ENCODE peak calls at places on chromosome 1, in seven cellular contexts. One of them, this sample, is unnamed. For H3K4me1, the result is how much of the 10 kb centered on the place peaks cover.

GRCh38 chr1:96365596-96365995 is 356.0 kb upstream of the PTBP2 start:
- DNase-seq in A673: peak
- DNase-seq in adrenal gland: no peak
- DNase-seq in IMR-90: no peak
- DNase-seq in tibial nerve: no peak
- DNase-seq in astrocyte: peak
- DNase-seq in heart left ventricle: no peak
- DNase-seq in this sample: no peak

GRCh38 chr1:235953801-235954200 is 87.1 kb upstream of the LYST start:
- DNase-seq in A673: no peak
- DNase-seq in adrenal gland: no peak
- DNase-seq in IMR-90: peak
- DNase-seq in tibial nerve: no peak
- DNase-seq in astrocyte: peak
- DNase-seq in heart left ventricle: no peak
- DNase-seq in this sample: peak

GRCh38 chr1:178918328-178918727 is 47.5 kb upstream of the ANGPTL1 start:
- DNase-seq in A673: no peak
- DNase-seq in adrenal gland: no peak
- DNase-seq in IMR-90: no peak
- DNase-seq in tibial nerve: no peak
- DNase-seq in astrocyte: no peak
- DNase-seq in heart left ventricle: no peak
- DNase-seq in this sample: no peak

GRCh38 chr1:174075245-174075692 is 53.1 kb upstream of the RC3H1 start:
- DNase-seq in A673: no peak
- DNase-seq in adrenal gland: no peak
- DNase-seq in IMR-90: no peak
- DNase-seq in tibial nerve: no peak
- DNase-seq in astrocyte: no peak
- DNase-seq in heart left ventricle: no peak
- DNase-seq in this sample: no peak

GRCh38 chr1:47436979-47437517 is 796 bp upstream of the FOXD2 start:
- DNase-seq in A673: peak
- DNase-seq in adrenal gland: no peak
- DNase-seq in IMR-90: peak
- DNase-seq in tibial nerve: no peak
- DNase-seq in astrocyte: no peak
- DNase-seq in heart left ventricle: no peak
- DNase-seq in this sample: no peak

GRCh38 chr1:94727846-94728715 is 92.1 kb upstream of the SLC44A3 start:
- DNase-seq in A673: peak
- DNase-seq in adrenal gland: peak
- DNase-seq in IMR-90: peak
- DNase-seq in tibial nerve: no peak
- DNase-seq in astrocyte: peak
- DNase-seq in heart left ventricle: no peak
- DNase-seq in this sample: peak

GRCh38 chr1:45552309-45552708 is 1.7 kb downstream of the AKR1A1 start:
- DNase-seq in A673: no peak
- DNase-seq in adrenal gland: peak
- DNase-seq in IMR-90: no peak
- DNase-seq in tibial nerve: no peak
- DNase-seq in astrocyte: no peak
- DNase-seq in heart left ventricle: no peak
- DNase-seq in this sample: peak

GRCh38 chr1:163202833-163203451 is at the start of gene RGS5:
- DNase-seq in A673: peak
- DNase-seq in adrenal gland: no peak
- DNase-seq in IMR-90: peak
- DNase-seq in tibial nerve: no peak
- DNase-seq in astrocyte: peak
- DNase-seq in heart left ventricle: no peak
- DNase-seq in this sample: peak

GRCh38 chr1:15929258-15929935 is 46.5 kb downstream of the ZBTB17 start:
- DNase-seq in A673: no peak
- DNase-seq in adrenal gland: no peak
- DNase-seq in IMR-90: no peak
- DNase-seq in tibial nerve: no peak
- DNase-seq in astrocyte: no peak
- DNase-seq in heart left ventricle: no peak
- DNase-seq in this sample: no peak

GRCh38 chr1:15029786-15030185 is 123.8 kb upstream of the TMEM51 start:
- DNase-seq in A673: no peak
- DNase-seq in adrenal gland: no peak
- DNase-seq in IMR-90: no peak
- DNase-seq in tibial nerve: no peak
- DNase-seq in astrocyte: no peak
- DNase-seq in heart left ventricle: no peak
- DNase-seq in this sample: no peak

GRCh38 chr1:248622491-248623106 is 12.3 kb downstream of the OR2T11 start:
- DNase-seq in A673: peak
- DNase-seq in adrenal gland: no peak
- DNase-seq in IMR-90: peak
- DNase-seq in tibial nerve: no peak
- DNase-seq in astrocyte: peak
- DNase-seq in heart left ventricle: no peak
- DNase-seq in this sample: peak

GRCh38 chr1:232149302-232150201 is 480.4 kb downstream of the SIPA1L2 start:
- DNase-seq in A673: no peak
- DNase-seq in adrenal gland: no peak
- DNase-seq in IMR-90: peak
- DNase-seq in tibial nerve: no peak
- DNase-seq in astrocyte: peak
- DNase-seq in heart left ventricle: no peak
- DNase-seq in this sample: peak

GRCh38 chr1:53561488-53562115 is 102.4 kb downstream of the DMRTB1 start:
- DNase-seq in A673: no peak
- DNase-seq in adrenal gland: no peak
- DNase-seq in IMR-90: no peak
- DNase-seq in tibial nerve: no peak
- DNase-seq in astrocyte: no peak
- DNase-seq in heart left ventricle: no peak
- DNase-seq in this sample: no peak

GRCh38 chr1:12480748-12481362 is 137.2 kb downstream of the DHRS3 start:
- DNase-seq in A673: peak
- DNase-seq in adrenal gland: no peak
- DNase-seq in IMR-90: peak
- DNase-seq in tibial nerve: no peak
- DNase-seq in astrocyte: peak
- DNase-seq in heart left ventricle: no peak
- DNase-seq in this sample: peak

GRCh38 chr1:70675737-70676156 is 264.7 kb downstream of the CTH start:
- DNase-seq in A673: no peak
- DNase-seq in adrenal gland: no peak
- DNase-seq in IMR-90: no peak
- DNase-seq in tibial nerve: no peak
- DNase-seq in astrocyte: no peak
- DNase-seq in heart left ventricle: no peak
- DNase-seq in this sample: no peak

GRCh38 chr1:13828454-13829151 is 128.6 kb downstream of the PRDM2 start:
- DNase-seq in A673: no peak
- DNase-seq in adrenal gland: no peak
- DNase-seq in IMR-90: no peak
- DNase-seq in tibial nerve: no peak
- DNase-seq in astrocyte: no peak
- DNase-seq in heart left ventricle: no peak
- DNase-seq in this sample: no peak

GRCh38 chr1:160818207-160818935 is 22.4 kb downstream of the LY9 start:
- DNase-seq in A673: no peak
- DNase-seq in adrenal gland: no peak
- DNase-seq in IMR-90: no peak
- DNase-seq in tibial nerve: no peak
- DNase-seq in astrocyte: no peak
- DNase-seq in heart left ventricle: no peak
- DNase-seq in this sample: no peak

GRCh38 chr1:175390081-175390481 is 197.5 kb upstream of the KIAA0040 start:
- DNase-seq in A673: no peak
- DNase-seq in adrenal gland: no peak
- DNase-seq in IMR-90: no peak
- DNase-seq in tibial nerve: no peak
- DNase-seq in astrocyte: no peak
- DNase-seq in heart left ventricle: no peak
- DNase-seq in this sample: no peak

GRCh38 chr1:161071886-161072371 is 2.2 kb upstream of the ARHGAP30 start:
- DNase-seq in A673: no peak
- DNase-seq in adrenal gland: peak
- DNase-seq in IMR-90: no peak
- DNase-seq in tibial nerve: no peak
- DNase-seq in astrocyte: no peak
- DNase-seq in heart left ventricle: peak
- DNase-seq in this sample: no peak

GRCh38 chr1:202622388-202622787 is 87.9 kb downstream of the SYT2 start:
- DNase-seq in A673: no peak
- DNase-seq in adrenal gland: no peak
- DNase-seq in IMR-90: no peak
- DNase-seq in tibial nerve: no peak
- DNase-seq in astrocyte: no peak
- DNase-seq in heart left ventricle: no peak
- DNase-seq in this sample: no peak

GRCh38 chr1:112514901-112515300 is 6.1 kb downstream of the WNT2B start:
- DNase-seq in A673: no peak
- DNase-seq in adrenal gland: no peak
- DNase-seq in IMR-90: no peak
- DNase-seq in tibial nerve: no peak
- DNase-seq in astrocyte: no peak
- DNase-seq in heart left ventricle: no peak
- DNase-seq in this sample: no peak

GRCh38 chr1:1399870-1400575 is 888 bp upstream of the CCNL2 start:
- DNase-seq in A673: no peak
- DNase-seq in adrenal gland: no peak
- DNase-seq in IMR-90: peak
- DNase-seq in tibial nerve: no peak
- DNase-seq in astrocyte: peak
- DNase-seq in heart left ventricle: no peak
- DNase-seq in this sample: no peak

GRCh38 chr1:1401457-1402010 is 2.4 kb upstream of the CCNL2 start:
- DNase-seq in A673: no peak
- DNase-seq in adrenal gland: no peak
- DNase-seq in IMR-90: no peak
- DNase-seq in tibial nerve: no peak
- DNase-seq in astrocyte: no peak
- DNase-seq in heart left ventricle: no peak
- DNase-seq in this sample: no peak

GRCh38 chr1:1400576-1401456 is 1.7 kb upstream of the CCNL2 start:
- DNase-seq in A673: no peak
- DNase-seq in adrenal gland: no peak
- DNase-seq in IMR-90: peak
- DNase-seq in tibial nerve: no peak
- DNase-seq in astrocyte: no peak
- DNase-seq in heart left ventricle: no peak
- DNase-seq in this sample: no peak

GRCh38 chr1:1403543-1404112 is 3.5 kb downstream of the MRPL20 start:
- DNase-seq in A673: no peak
- DNase-seq in adrenal gland: no peak
- DNase-seq in IMR-90: no peak
- DNase-seq in tibial nerve: no peak
- DNase-seq in astrocyte: no peak
- DNase-seq in heart left ventricle: no peak
- DNase-seq in this sample: no peak

DNA sequence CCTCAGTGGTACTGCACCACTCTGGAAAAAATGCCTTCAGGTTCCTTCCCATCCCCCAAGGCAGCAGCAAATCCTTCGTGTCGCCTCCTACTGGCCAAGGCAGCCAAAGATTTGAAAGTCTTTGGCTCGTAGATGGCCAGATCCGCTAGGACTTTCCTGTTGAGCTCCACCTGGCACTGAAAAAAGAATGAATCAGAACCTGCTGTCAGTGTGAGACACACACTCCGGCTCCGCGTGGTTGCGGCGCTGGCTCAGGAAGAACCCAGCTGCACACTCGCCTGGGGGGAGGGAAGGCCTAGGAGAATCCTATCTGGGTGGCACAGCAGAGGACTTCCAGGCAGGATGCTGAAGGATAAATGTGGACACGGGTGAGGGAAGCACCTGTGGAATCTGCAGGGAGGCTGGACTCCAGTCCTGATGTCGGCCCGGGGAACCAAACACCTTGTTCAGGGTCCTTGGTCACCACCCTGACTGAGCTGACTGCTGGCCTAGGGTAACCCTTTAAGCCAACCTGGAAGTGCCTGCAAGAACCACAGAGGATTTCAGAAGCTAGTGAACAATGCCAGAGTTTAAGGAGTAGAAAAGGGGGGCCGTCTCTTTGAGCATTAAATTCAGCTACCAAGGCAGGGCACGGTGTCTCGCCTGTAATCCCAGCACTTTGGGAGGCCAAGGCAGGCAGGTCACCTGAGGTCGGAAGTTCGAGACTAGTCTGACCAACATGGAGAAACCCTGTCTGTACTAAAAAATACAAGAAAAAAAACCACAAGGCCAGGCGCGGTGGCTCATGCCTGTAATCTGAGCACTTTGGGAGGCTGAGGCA is 3.2 kb upstream of the CCNL2 start:
- DNase-seq in A673: peak
- DNase-seq in adrenal gland: peak
- DNase-seq in IMR-90: peak
- DNase-seq in tibial nerve: no peak
- DNase-seq in astrocyte: peak
- DNase-seq in heart left ventricle: no peak
- DNase-seq in this sample: peak
- TF ChIP-seq CTCF in A673: peak
- TF ChIP-seq CTCF in adrenal gland: peak
- TF ChIP-seq CTCF in IMR-90: peak
- TF ChIP-seq CTCF in tibial nerve: no peak
- TF ChIP-seq CTCF in astrocyte: peak
- TF ChIP-seq CTCF in heart left ventricle: peak
- TF ChIP-seq CTCF in this sample: peak

GRCh38 chr1:221840511-221841243 is 98.8 kb upstream of the DUSP10 start:
- DNase-seq in A673: no peak
- DNase-seq in adrenal gland: no peak
- DNase-seq in IMR-90: no peak
- DNase-seq in tibial nerve: no peak
- DNase-seq in astrocyte: no peak
- DNase-seq in heart left ventricle: no peak
- DNase-seq in this sample: peak
- H3K27ac ChIP-seq in A673: no peak
- H3K27ac ChIP-seq in adrenal gland: no peak
- H3K27ac ChIP-seq in IMR-90: no peak
- H3K27ac ChIP-seq in tibial nerve: peak
- H3K27ac ChIP-seq in astrocyte: peak
- H3K27ac ChIP-seq in heart left ventricle: peak
- H3K27ac ChIP-seq in this sample: peak

DNA sequence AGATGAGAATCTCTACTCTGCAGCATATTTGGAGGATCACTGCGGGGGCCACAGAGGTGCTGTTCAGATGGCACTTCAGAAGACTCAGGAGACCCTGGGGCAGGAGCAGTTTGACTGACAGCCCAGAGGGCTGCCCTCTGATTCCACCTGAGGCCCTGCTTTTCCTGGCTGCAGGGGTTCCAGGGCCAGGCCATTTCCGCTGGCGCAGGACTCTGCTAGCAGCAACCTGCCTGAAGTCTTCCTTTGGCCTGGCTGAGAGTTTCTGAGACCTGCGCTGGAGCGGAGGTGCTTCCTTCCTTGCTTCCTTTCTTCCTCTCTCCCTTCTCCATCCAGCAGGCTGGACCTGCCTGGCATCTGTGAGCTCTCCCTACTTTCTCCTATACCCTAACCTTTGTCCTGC is 11.8 kb downstream of the PCSK9 start:
- DNase-seq in A673: no peak
- DNase-seq in adrenal gland: no peak
- DNase-seq in IMR-90: no peak
- DNase-seq in tibial nerve: no peak
- DNase-seq in astrocyte: no peak
- DNase-seq in heart left ventricle: no peak
- DNase-seq in this sample: no peak
- H3K4me1 ChIP-seq in A673: under half
- H3K4me1 ChIP-seq in adrenal gland: under half
- H3K4me1 ChIP-seq in IMR-90: under half
- H3K4me1 ChIP-seq in tibial nerve: under half
- H3K4me1 ChIP-seq in astrocyte: under half
- H3K4me1 ChIP-seq in heart left ventricle: under half
- H3K4me1 ChIP-seq in this sample: under half

GRCh38 chr1:108200627-108201106 is 524 bp upstream of the SLC25A24 start:
- DNase-seq in A673: peak
- DNase-seq in adrenal gland: peak
- DNase-seq in IMR-90: peak
- DNase-seq in tibial nerve: no peak
- DNase-seq in astrocyte: peak
- DNase-seq in heart left ventricle: peak
- DNase-seq in this sample: peak
- TF ChIP-seq CTCF in A673: peak
- TF ChIP-seq CTCF in adrenal gland: no peak
- TF ChIP-seq CTCF in IMR-90: peak
- TF ChIP-seq CTCF in tibial nerve: peak
- TF ChIP-seq CTCF in astrocyte: no peak
- TF ChIP-seq CTCF in heart left ventricle: peak
- TF ChIP-seq CTCF in this sample: peak

This sample was measured in foreskin keratinocyte.